ENCODE peak calls at places on chromosomes 13 and 19, in ten cellular contexts. V, T, F, A, M, B, D, K, Q and E are unnamed samples.

GRCh38 chr19:10009269-10009665 is 1.0 kb downstream of the COL5A3 start:
- DNase-seq in V (no peak), T (peak; percentile 43), F (peak; percentile 48), A (no peak), M (peak; percentile 28), B (no peak), D (no peak), K (peak; percentile 14), Q (peak; percentile 65), E (peak; percentile 12)

GRCh38 chr19:33758541-33759013 is 38.1 kb upstream of the KCTD15 start:
- DNase-seq in V (no peak), T (no peak), F (no peak), A (no peak), M (no peak), B (no peak), D (no peak), K (no peak), Q (no peak), E (no peak)

GRCh38 chr13:76672422-76672821 is 213.8 kb downstream of the KCTD12 start:
- DNase-seq in V (no peak), T (no peak), F (peak; percentile 2), A (no peak), M (no peak), B (no peak), D (no peak), K (no peak), Q (no peak), E (no peak)

GRCh38 chr19:45346449-45346848 is 5.9 kb downstream of the KLC3 start:
- DNase-seq in V (no peak), T (no peak), F (no peak), A (no peak), M (no peak), B (no peak), D (no peak), K (no peak), Q (no peak), E (no peak)

GRCh38 chr19:48553676-48554384 is 1.9 kb downstream of the SULT2B1 start:
- DNase-seq in V (no peak), T (no peak), F (peak; percentile 41), A (no peak), M (peak; percentile 62), B (no peak), D (no peak), K (no peak), Q (no peak), E (peak; percentile 60)

GRCh38 chr19:7973883-7974282 is 30.4 kb upstream of the TIMM44 start:
- DNase-seq in V (no peak), T (no peak), F (no peak), A (no peak), M (no peak), B (no peak), D (no peak), K (no peak), Q (no peak), E (no peak)

GRCh38 chr19:52943884-52944643 is 18.6 kb downstream of the ZNF816 start:
- DNase-seq in V (no peak), T (no peak), F (no peak), A (no peak), M (no peak), B (no peak), D (no peak), K (no peak), Q (no peak), E (no peak)

GRCh38 chr13:27038323-27038722 is 133.3 kb downstream of the USP12 start:
- DNase-seq in V (no peak), T (no peak), F (peak; percentile 34), A (no peak), M (peak; percentile 25), B (no peak), D (no peak), K (no peak), Q (peak; percentile 43), E (peak; percentile 61)

GRCh38 chr19:40242480-40242879 is 16.0 kb upstream of the CCNP start:
- DNase-seq in V (no peak), T (no peak), F (no peak), A (no peak), M (no peak), B (no peak), D (no peak), K (no peak), Q (no peak), E (no peak)

GRCh38 chr13:97567510-97568243 is 133.7 kb downstream of the RAP2A start:
- DNase-seq in V (no peak), T (no peak), F (peak; percentile 3), A (no peak), M (no peak), B (no peak), D (no peak), K (no peak), Q (no peak), E (no peak)

GRCh38 chr19:30896551-30896950 is 452.7 kb downstream of the TSHZ3 start:
- DNase-seq in V (no peak), T (no peak), F (no peak), A (no peak), M (no peak), B (no peak), D (no peak), K (no peak), Q (no peak), E (no peak)

GRCh38 chr13:99039718-99040280 is 61.9 kb upstream of the DOCK9 start:
- DNase-seq in V (no peak), T (no peak), F (peak; percentile 21), A (no peak), M (no peak), B (no peak), D (no peak), K (no peak), Q (no peak), E (no peak)

GRCh38 chr13:24271611-24272451 is 37.5 kb upstream of the C1QTNF9 start:
- DNase-seq in V (no peak), T (peak; percentile 59), F (peak; percentile 77), A (peak; percentile 57), M (peak; percentile 62), B (no peak), D (no peak), K (peak; percentile 60), Q (peak; percentile 40), E (no peak)

GRCh38 chr19:11355160-11356073 is at the start of gene PLPPR2:
- DNase-seq in V (peak; percentile 41), T (peak; percentile 79), F (peak; percentile 82), A (peak; percentile 53), M (peak; percentile 87), B (peak; percentile 49), D (peak; percentile 54), K (peak; percentile 80), Q (peak; percentile 72), E (peak; percentile 86)

GRCh38 chr19:46221981-46222610 is 7.4 kb upstream of the IGFL1 start:
- DNase-seq in V (no peak), T (no peak), F (peak; percentile 19), A (no peak), M (peak; percentile 85), B (no peak), D (no peak), K (no peak), Q (no peak), E (peak; percentile 60)

GRCh38 chr13:32164622-32165268 is 133.2 kb downstream of the FRY start:
- DNase-seq in V (no peak), T (no peak), F (peak; percentile 31), A (peak; percentile 74), M (peak; percentile 81), B (no peak), D (peak; percentile 61), K (no peak), Q (peak; percentile 46), E (peak; percentile 87)